ENCODE peak calls at places on chromosomes 1 and 21, in ten cellular contexts. G is mesendoderm; V is neural progenitor cell; J is dorsolateral prefrontal cortex; W is thoracic aorta; Q is RWPE2; R is body of pancreas; K is heart left ventricle; D is CD8-positive, alpha-beta memory T cell; T is left lung. U is an unnamed sample.

GRCh38 chr1:156152628-156153027 is 757 bp upstream of the SEMA4A start:
- DNase-seq in G (no peak), V (no peak), J (no peak), W (no peak), Q (no peak), R (no peak), K (no peak), D (no peak), T (no peak), U (no peak)

GRCh38 chr1:36341626-36342320 is 18.3 kb upstream of the EVA1B start:
- DNase-seq in G (no peak), V (no peak), J (no peak), W (no peak), Q (no peak), R (no peak), K (no peak), D (no peak), T (no peak), U (no peak)

GRCh38 chr21:40204956-40205355 is 337.7 kb downstream of the PCP4 start:
- DNase-seq in G (no peak), V (peak), J (no peak), W (no peak), Q (no peak), R (no peak), K (no peak), D (no peak), T (no peak), U (no peak)

GRCh38 chr1:230518511-230518910 is 92.4 kb upstream of the PGBD5 start:
- DNase-seq in G (peak), V (peak), J (no peak), W (no peak), Q (no peak), R (no peak), K (no peak), D (no peak), T (no peak), U (no peak)

GRCh38 chr1:29236993-29237905 is 927 bp downstream of the PTPRU start:
- DNase-seq in G (peak), V (peak), J (peak), W (peak), Q (no peak), R (peak), K (peak), D (peak), T (peak), U (no peak)

GRCh38 chr1:61692155-61692783 is 32.7 kb downstream of the TM2D1 start:
- DNase-seq in G (no peak), V (no peak), J (no peak), W (no peak), Q (no peak), R (no peak), K (no peak), D (no peak), T (no peak), U (peak)

GRCh38 chr1:115041654-115042053 is 12.0 kb downstream of the TSHB start:
- DNase-seq in G (peak), V (peak), J (no peak), W (no peak), Q (no peak), R (no peak), K (no peak), D (no peak), T (no peak), U (no peak)

GRCh38 chr1:30880631-30881155 is 27.9 kb downstream of the SDC3 start:
- DNase-seq in G (no peak), V (no peak), J (no peak), W (no peak), Q (no peak), R (no peak), K (no peak), D (no peak), T (peak), U (no peak)

GRCh38 chr1:182703539-182703938 is 19.2 kb upstream of the RGS8 start:
- DNase-seq in G (no peak), V (no peak), J (no peak), W (no peak), Q (no peak), R (no peak), K (no peak), D (no peak), T (no peak), U (no peak)

GRCh38 chr1:47951026-47951425 is 46.2 kb downstream of the TRABD2B start:
- DNase-seq in G (no peak), V (no peak), J (peak), W (no peak), Q (no peak), R (no peak), K (no peak), D (no peak), T (no peak), U (no peak)

GRCh38 chr1:181012203-181012520 is 10.5 kb downstream of the STX6 start:
- DNase-seq in G (no peak), V (no peak), J (no peak), W (no peak), Q (no peak), R (no peak), K (no peak), D (no peak), T (no peak), U (no peak)

GRCh38 chr1:181013144-181013543 is 9.5 kb downstream of the STX6 start:
- DNase-seq in G (no peak), V (no peak), J (no peak), W (no peak), Q (no peak), R (no peak), K (no peak), D (peak), T (no peak), U (no peak)

GRCh38 chr1:181014431-181015257 is 8.0 kb downstream of the STX6 start:
- DNase-seq in G (no peak), V (no peak), J (no peak), W (no peak), Q (no peak), R (no peak), K (no peak), D (no peak), T (no peak), U (no peak)

GRCh38 chr1:181011301-181012202 is 11.1 kb downstream of the STX6 start:
- DNase-seq in G (no peak), V (no peak), J (no peak), W (no peak), Q (no peak), R (no peak), K (no peak), D (no peak), T (no peak), U (no peak)

DNA sequence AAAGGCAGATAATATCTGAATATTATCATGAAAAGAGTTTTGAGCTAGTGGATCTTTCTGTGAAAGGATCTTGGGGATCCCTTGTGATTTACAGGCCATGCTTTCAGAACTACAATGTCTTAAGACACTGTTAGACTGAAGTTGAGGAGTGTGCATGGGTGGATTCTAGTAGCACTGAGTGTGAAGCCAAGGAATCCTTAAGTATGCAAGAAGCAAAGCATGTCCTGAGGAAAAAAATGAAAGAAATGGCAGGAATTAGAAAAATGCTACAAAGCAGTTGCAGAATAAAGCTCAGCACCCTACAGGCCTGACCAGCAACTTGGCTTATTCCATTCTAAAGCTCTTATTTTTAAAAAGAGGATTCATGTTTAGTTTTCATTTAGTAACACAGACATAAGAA is 11.9 kb downstream of the STX6 start:
- DNase-seq in G (peak), V (no peak), J (no peak), W (no peak), Q (no peak), R (no peak), K (no peak), D (no peak), T (no peak), U (peak)
- H3K27ac ChIP-seq in G (no peak), V (no peak), J (no peak), W (peak), Q (no peak), R (no peak), K (no peak), D (no peak), T (peak), U (peak)

GRCh38 chr1:207052736-207053545 is at the start of gene PFKFB2:
- DNase-seq in G (peak), V (peak), J (peak), W (peak), Q (peak), R (peak), K (peak), D (peak), T (peak), U (peak)

GRCh38 chr1:207049974-207050391 is 1.0 kb downstream of the YOD1 start:
- DNase-seq in G (peak), V (peak), J (no peak), W (no peak), Q (no peak), R (peak), K (peak), D (peak), T (no peak), U (no peak)

GRCh38 chr1:207050428-207050767 is 610 bp downstream of the YOD1 start:
- DNase-seq in G (no peak), V (peak), J (no peak), W (no peak), Q (no peak), R (no peak), K (no peak), D (no peak), T (no peak), U (no peak)

GRCh38 chr1:207050768-207051614 is at the start of gene YOD1:
- DNase-seq in G (peak), V (peak), J (peak), W (peak), Q (peak), R (peak), K (peak), D (peak), T (peak), U (peak)

DNA sequence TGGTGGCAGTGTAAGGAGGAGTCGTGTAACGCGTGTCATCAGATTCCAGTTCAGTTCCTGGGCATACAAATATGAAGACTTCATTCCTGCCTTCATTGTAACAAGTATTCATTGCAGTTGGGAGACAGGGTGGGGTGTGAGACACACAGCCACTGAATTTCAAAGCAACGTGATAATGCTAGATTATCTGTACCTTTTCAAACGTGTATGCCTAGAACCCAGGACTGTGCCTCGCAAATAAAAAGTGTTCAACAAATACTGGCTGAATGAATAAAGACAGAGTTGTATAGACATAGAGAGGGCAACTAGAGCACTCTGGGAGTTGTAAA is 571 bp upstream of the YOD1 start:
- DNase-seq in G (no peak), V (no peak), J (no peak), W (no peak), Q (no peak), R (no peak), K (no peak), D (no peak), T (no peak), U (no peak)
- H3K27ac ChIP-seq in G (no peak), V (no peak), J (peak), W (no peak), Q (peak), R (peak), K (peak), D (peak), T (peak), U (no peak)

GRCh38 chr1:150548632-150549495 is at the start of gene ADAMTSL4:
- DNase-seq in G (peak), V (peak), J (peak), W (no peak), Q (no peak), R (peak), K (peak), D (no peak), T (peak), U (no peak)
- H3K27ac ChIP-seq in G (peak), V (no peak), J (no peak), W (peak), Q (peak), R (peak), K (peak), D (peak), T (peak), U (peak)

GRCh38 chr1:41500781-41501518 is 16.5 kb upstream of the EDN2 start:
- DNase-seq in G (peak), V (no peak), J (no peak), W (no peak), Q (no peak), R (no peak), K (no peak), D (no peak), T (no peak), U (no peak)
- H3K27ac ChIP-seq in G (peak), V (no peak), J (no peak), W (peak), Q (peak), R (peak), K (peak), D (no peak), T (peak), U (no peak)

DNA sequence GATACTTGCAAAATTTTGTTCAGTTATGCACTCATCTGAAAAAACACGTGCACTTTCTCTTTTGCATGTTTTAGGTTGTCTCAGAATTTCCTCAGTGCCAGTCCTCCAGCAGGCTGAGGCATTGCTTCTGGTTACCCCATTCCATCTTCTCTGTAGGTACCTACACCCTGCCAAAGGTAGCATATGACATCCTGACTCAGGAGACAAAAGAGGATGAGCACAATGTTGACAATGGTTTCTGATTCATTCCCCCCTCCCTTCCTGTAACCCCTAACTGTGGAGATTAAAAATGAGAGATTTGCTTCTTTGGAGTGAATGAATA is 299.6 kb downstream of the GRIK1 start:
- DNase-seq in G (no peak), V (no peak), J (no peak), W (no peak), Q (no peak), R (no peak), K (no peak), D (no peak), T (no peak), U (no peak)
- H3K27ac ChIP-seq in G (no peak), V (no peak), J (no peak), W (no peak), Q (no peak), R (no peak), K (no peak), D (peak), T (no peak), U (no peak)

GRCh38 chr1:85219853-85220610 is 19.2 kb upstream of the SYDE2 start:
- DNase-seq in G (no peak), V (no peak), J (no peak), W (no peak), Q (no peak), R (no peak), K (no peak), D (no peak), T (no peak), U (no peak)

GRCh38 chr1:85216697-85217096 is 15.9 kb upstream of the SYDE2 start:
- DNase-seq in G (no peak), V (no peak), J (no peak), W (no peak), Q (no peak), R (no peak), K (no peak), D (no peak), T (no peak), U (no peak)

GRCh38 chr1:85214654-85215053 is 13.8 kb upstream of the SYDE2 start:
- DNase-seq in G (no peak), V (no peak), J (no peak), W (no peak), Q (no peak), R (no peak), K (no peak), D (no peak), T (no peak), U (no peak)
- H3K27ac ChIP-seq in G (no peak), V (no peak), J (no peak), W (no peak), Q (no peak), R (no peak), K (peak), D (no peak), T (no peak), U (no peak)

GRCh38 chr1:40971962-40972361 is 7.5 kb upstream of the CTPS1 start:
- DNase-seq in G (no peak), V (no peak), J (no peak), W (no peak), Q (no peak), R (no peak), K (no peak), D (no peak), T (no peak), U (no peak)

GRCh38 chr1:40965531-40965930 is 14.0 kb upstream of the CTPS1 start:
- DNase-seq in G (no peak), V (no peak), J (no peak), W (no peak), Q (no peak), R (no peak), K (no peak), D (no peak), T (no peak), U (no peak)

GRCh38 chr1:40966411-40966810 is 13.1 kb upstream of the CTPS1 start:
- DNase-seq in G (no peak), V (no peak), J (no peak), W (no peak), Q (no peak), R (no peak), K (no peak), D (no peak), T (no peak), U (no peak)
- H3K27ac ChIP-seq in G (no peak), V (no peak), J (no peak), W (peak), Q (peak), R (no peak), K (no peak), D (no peak), T (no peak), U (no peak)

GRCh38 chr1:228500901-228501871 is 14.0 kb downstream of the RNF187 start:
- DNase-seq in G (peak), V (peak), J (peak), W (peak), Q (no peak), R (peak), K (peak), D (peak), T (peak), U (peak)
- H3K27ac ChIP-seq in G (no peak), V (no peak), J (no peak), W (no peak), Q (no peak), R (no peak), K (no peak), D (no peak), T (no peak), U (no peak)